ENCODE peak calls at places on chromosomes 3 and 15, in ten cellular contexts. One of them, this sample, is unnamed.

GRCh38 chr15:95972136-95972553 is 358.4 kb upstream of the NR2F2 start:
- DNase-seq in A549: no peak
- DNase-seq in stomach: no peak
- DNase-seq in ovary: peak; percentile 65
- DNase-seq in upper lobe of left lung: no peak
- DNase-seq in transverse colon: no peak
- DNase-seq in HepG2: no peak
- DNase-seq in GM12878: no peak
- DNase-seq in suprapubic skin: no peak
- DNase-seq in SK-N-SH: no peak
- DNase-seq in this sample: no peak

GRCh38 chr15:93231994-93232393 is 143.0 kb upstream of the RGMA start:
- DNase-seq in GM12878: no peak
- DNase-seq in transverse colon: no peak
- DNase-seq in SK-N-SH: no peak
- DNase-seq in stomach: no peak
- DNase-seq in HepG2: no peak
- DNase-seq in A549: no peak
- DNase-seq in suprapubic skin: no peak
- DNase-seq in ovary: no peak
- DNase-seq in upper lobe of left lung: no peak
- DNase-seq in this sample: no peak

GRCh38 chr3:13427662-13428603 is 7.8 kb upstream of the NUP210 start:
- DNase-seq in upper lobe of left lung: no peak
- DNase-seq in suprapubic skin: no peak
- DNase-seq in transverse colon: no peak
- DNase-seq in SK-N-SH: no peak
- DNase-seq in GM12878: no peak
- DNase-seq in ovary: no peak
- DNase-seq in stomach: no peak
- DNase-seq in A549: no peak
- DNase-seq in HepG2: no peak
- DNase-seq in this sample: no peak

GRCh38 chr3:50885491-50885890 is 210.8 kb downstream of the DOCK3 start:
- DNase-seq in ovary: no peak
- DNase-seq in HepG2: peak; percentile 6
- DNase-seq in upper lobe of left lung: no peak
- DNase-seq in transverse colon: no peak
- DNase-seq in A549: no peak
- DNase-seq in suprapubic skin: no peak
- DNase-seq in SK-N-SH: peak; percentile 4
- DNase-seq in stomach: no peak
- DNase-seq in GM12878: no peak
- DNase-seq in this sample: no peak

GRCh38 chr3:37040231-37040630 is 46.9 kb downstream of the MLH1 start:
- DNase-seq in stomach: no peak
- DNase-seq in A549: no peak
- DNase-seq in suprapubic skin: no peak
- DNase-seq in upper lobe of left lung: no peak
- DNase-seq in ovary: no peak
- DNase-seq in transverse colon: no peak
- DNase-seq in SK-N-SH: no peak
- DNase-seq in HepG2: no peak
- DNase-seq in GM12878: no peak
- DNase-seq in this sample: no peak

GRCh38 chr15:95884276-95884675 is 446.2 kb upstream of the NR2F2 start:
- DNase-seq in A549: no peak
- DNase-seq in stomach: no peak
- DNase-seq in upper lobe of left lung: no peak
- DNase-seq in ovary: no peak
- DNase-seq in suprapubic skin: no peak
- DNase-seq in transverse colon: no peak
- DNase-seq in SK-N-SH: no peak
- DNase-seq in HepG2: no peak
- DNase-seq in GM12878: no peak
- DNase-seq in this sample: no peak

GRCh38 chr3:87359025-87359424 is 82.6 kb upstream of the POU1F1 start:
- DNase-seq in GM12878: no peak
- DNase-seq in SK-N-SH: no peak
- DNase-seq in ovary: no peak
- DNase-seq in transverse colon: no peak
- DNase-seq in suprapubic skin: no peak
- DNase-seq in upper lobe of left lung: no peak
- DNase-seq in A549: no peak
- DNase-seq in stomach: no peak
- DNase-seq in HepG2: no peak
- DNase-seq in this sample: no peak

GRCh38 chr15:74893627-74894026 is 3.8 kb downstream of the MPI start:
- DNase-seq in A549: no peak
- DNase-seq in upper lobe of left lung: no peak
- DNase-seq in ovary: no peak
- DNase-seq in HepG2: no peak
- DNase-seq in suprapubic skin: no peak
- DNase-seq in SK-N-SH: no peak
- DNase-seq in transverse colon: no peak
- DNase-seq in stomach: no peak
- DNase-seq in GM12878: no peak
- DNase-seq in this sample: no peak

GRCh38 chr3:58628823-58629562 is 37.6 kb downstream of the FAM3D start:
- DNase-seq in HepG2: peak; percentile 10
- DNase-seq in stomach: no peak
- DNase-seq in suprapubic skin: no peak
- DNase-seq in ovary: peak; percentile 60
- DNase-seq in A549: no peak
- DNase-seq in SK-N-SH: peak; percentile 33
- DNase-seq in transverse colon: peak; percentile 52
- DNase-seq in upper lobe of left lung: no peak
- DNase-seq in GM12878: no peak
- DNase-seq in this sample: no peak

GRCh38 chr15:85587707-85588441 is 206.9 kb downstream of the KLHL25 start:
- DNase-seq in transverse colon: no peak
- DNase-seq in suprapubic skin: no peak
- DNase-seq in GM12878: no peak
- DNase-seq in HepG2: no peak
- DNase-seq in ovary: no peak
- DNase-seq in upper lobe of left lung: no peak
- DNase-seq in A549: no peak
- DNase-seq in stomach: no peak
- DNase-seq in SK-N-SH: no peak
- DNase-seq in this sample: no peak

GRCh38 chr3:164351126-164351525 is 727.2 kb downstream of the SI start:
- DNase-seq in HepG2: no peak
- DNase-seq in upper lobe of left lung: no peak
- DNase-seq in SK-N-SH: no peak
- DNase-seq in transverse colon: no peak
- DNase-seq in GM12878: no peak
- DNase-seq in stomach: no peak
- DNase-seq in ovary: no peak
- DNase-seq in A549: no peak
- DNase-seq in suprapubic skin: no peak
- DNase-seq in this sample: no peak

GRCh38 chr3:99485286-99485685 is 153.1 kb upstream of the COL8A1 start:
- DNase-seq in suprapubic skin: no peak
- DNase-seq in HepG2: no peak
- DNase-seq in SK-N-SH: no peak
- DNase-seq in A549: no peak
- DNase-seq in upper lobe of left lung: no peak
- DNase-seq in GM12878: no peak
- DNase-seq in transverse colon: no peak
- DNase-seq in stomach: no peak
- DNase-seq in ovary: no peak
- DNase-seq in this sample: no peak

GRCh38 chr15:82021021-82021420 is 24.8 kb downstream of the MEX3B start:
- DNase-seq in GM12878: no peak
- DNase-seq in HepG2: no peak
- DNase-seq in SK-N-SH: no peak
- DNase-seq in suprapubic skin: no peak
- DNase-seq in stomach: no peak
- DNase-seq in A549: no peak
- DNase-seq in transverse colon: no peak
- DNase-seq in upper lobe of left lung: no peak
- DNase-seq in ovary: no peak
- DNase-seq in this sample: no peak

GRCh38 chr3:8639585-8639984 is 5.0 kb downstream of the SSUH2 start:
- DNase-seq in A549: no peak
- DNase-seq in upper lobe of left lung: no peak
- DNase-seq in suprapubic skin: no peak
- DNase-seq in stomach: no peak
- DNase-seq in SK-N-SH: no peak
- DNase-seq in transverse colon: no peak
- DNase-seq in GM12878: no peak
- DNase-seq in HepG2: no peak
- DNase-seq in ovary: no peak
- DNase-seq in this sample: no peak

GRCh38 chr3:181727122-181728036 is 15.7 kb downstream of the SOX2 start:
- DNase-seq in transverse colon: no peak
- DNase-seq in upper lobe of left lung: peak; percentile 64
- DNase-seq in A549: no peak
- DNase-seq in SK-N-SH: no peak
- DNase-seq in GM12878: no peak
- DNase-seq in suprapubic skin: no peak
- DNase-seq in HepG2: no peak
- DNase-seq in stomach: peak; percentile 40
- DNase-seq in ovary: no peak
- DNase-seq in this sample: no peak

GRCh38 chr15:45326776-45327175 is 51.6 kb downstream of the GATM start:
- DNase-seq in stomach: no peak
- DNase-seq in ovary: no peak
- DNase-seq in transverse colon: no peak
- DNase-seq in HepG2: no peak
- DNase-seq in upper lobe of left lung: no peak
- DNase-seq in suprapubic skin: no peak
- DNase-seq in A549: no peak
- DNase-seq in GM12878: no peak
- DNase-seq in SK-N-SH: no peak
- DNase-seq in this sample: no peak

GRCh38 chr3:152977356-152977755 is 142.4 kb downstream of the P2RY1 start:
- DNase-seq in A549: no peak
- DNase-seq in GM12878: no peak
- DNase-seq in HepG2: no peak
- DNase-seq in transverse colon: no peak
- DNase-seq in stomach: no peak
- DNase-seq in upper lobe of left lung: no peak
- DNase-seq in ovary: no peak
- DNase-seq in suprapubic skin: no peak
- DNase-seq in SK-N-SH: no peak
- DNase-seq in this sample: no peak

GRCh38 chr15:62474771-62475124 is 309.7 kb upstream of the C2CD4B start:
- DNase-seq in ovary: no peak
- DNase-seq in upper lobe of left lung: no peak
- DNase-seq in transverse colon: no peak
- DNase-seq in suprapubic skin: no peak
- DNase-seq in stomach: no peak
- DNase-seq in GM12878: no peak
- DNase-seq in A549: no peak
- DNase-seq in SK-N-SH: no peak
- DNase-seq in HepG2: no peak
- DNase-seq in this sample: peak; percentile 47

GRCh38 chr3:102225407-102226132 is 209.2 kb upstream of the ZPLD1 start:
- DNase-seq in upper lobe of left lung: no peak
- DNase-seq in A549: peak; percentile 33
- DNase-seq in transverse colon: no peak
- DNase-seq in suprapubic skin: no peak
- DNase-seq in stomach: no peak
- DNase-seq in HepG2: peak; percentile 41
- DNase-seq in SK-N-SH: peak; percentile 44
- DNase-seq in ovary: no peak
- DNase-seq in GM12878: peak; percentile 42
- DNase-seq in this sample: no peak

DNA sequence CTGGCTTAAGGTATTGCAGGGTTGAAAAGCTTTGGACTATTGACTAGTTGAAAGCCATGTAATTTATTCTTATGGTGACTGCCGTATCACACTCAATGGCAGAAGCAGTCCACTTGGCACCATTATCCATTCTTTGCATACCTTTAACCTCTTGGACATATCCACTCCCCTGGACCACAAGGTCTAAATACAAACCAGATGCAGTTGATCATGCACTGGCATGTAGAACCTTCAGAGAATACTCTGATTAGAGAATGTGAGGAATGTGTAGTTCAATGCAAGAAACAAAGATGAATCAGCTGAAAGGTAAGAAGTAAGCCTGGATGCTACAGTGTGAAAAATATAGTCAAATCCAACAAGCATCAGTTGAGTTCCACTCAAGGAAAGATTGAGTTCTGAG is 93.1 kb downstream of the FRMD5 start:
- DNase-seq in upper lobe of left lung: no peak
- DNase-seq in suprapubic skin: no peak
- DNase-seq in GM12878: no peak
- DNase-seq in A549: no peak
- DNase-seq in ovary: no peak
- DNase-seq in HepG2: peak; percentile 25
- DNase-seq in SK-N-SH: no peak
- DNase-seq in stomach: no peak
- DNase-seq in transverse colon: no peak
- DNase-seq in this sample: no peak
- TF ChIP-seq EP300 in upper lobe of left lung: no peak
- TF ChIP-seq EP300 in suprapubic skin: no peak
- TF ChIP-seq EP300 in GM12878: no peak
- TF ChIP-seq EP300 in A549: no peak
- TF ChIP-seq EP300 in ovary: no peak
- TF ChIP-seq EP300 in HepG2: no peak
- TF ChIP-seq EP300 in SK-N-SH: peak; percentile 97
- TF ChIP-seq EP300 in stomach: no peak
- TF ChIP-seq EP300 in transverse colon: no peak
- TF ChIP-seq EP300 in this sample: no peak

GRCh38 chr3:196524527-196524926 is 9.4 kb upstream of the SMCO1 start:
- DNase-seq in suprapubic skin: no peak
- DNase-seq in SK-N-SH: no peak
- DNase-seq in A549: no peak
- DNase-seq in stomach: no peak
- DNase-seq in ovary: no peak
- DNase-seq in upper lobe of left lung: no peak
- DNase-seq in HepG2: no peak
- DNase-seq in GM12878: no peak
- DNase-seq in transverse colon: no peak
- DNase-seq in this sample: no peak
- TF ChIP-seq CTCF in suprapubic skin: no peak
- TF ChIP-seq CTCF in SK-N-SH: peak; percentile 30
- TF ChIP-seq CTCF in A549: no peak
- TF ChIP-seq CTCF in stomach: no peak
- TF ChIP-seq CTCF in ovary: no peak
- TF ChIP-seq CTCF in upper lobe of left lung: no peak
- TF ChIP-seq CTCF in HepG2: peak; percentile 47
- TF ChIP-seq CTCF in GM12878: no peak
- TF ChIP-seq CTCF in transverse colon: no peak
- TF ChIP-seq CTCF in this sample: no peak

GRCh38 chr15:35698331-35698730 is 152.4 kb upstream of the DPH6 start:
- DNase-seq in GM12878: no peak
- DNase-seq in A549: no peak
- DNase-seq in HepG2: no peak
- DNase-seq in transverse colon: no peak
- DNase-seq in upper lobe of left lung: no peak
- DNase-seq in stomach: no peak
- DNase-seq in suprapubic skin: no peak
- DNase-seq in SK-N-SH: no peak
- DNase-seq in ovary: no peak
- DNase-seq in this sample: no peak
- H3K27ac ChIP-seq in GM12878: no peak overlapping the region
- H3K27ac ChIP-seq in A549: peak overlapping the region; percentile 10
- H3K27ac ChIP-seq in HepG2: no peak overlapping the region
- H3K27ac ChIP-seq in transverse colon: no peak overlapping the region
- H3K27ac ChIP-seq in upper lobe of left lung: no peak overlapping the region
- H3K27ac ChIP-seq in stomach: no peak overlapping the region
- H3K27ac ChIP-seq in suprapubic skin: no peak overlapping the region
- H3K27ac ChIP-seq in SK-N-SH: peak overlapping the region; percentile 34
- H3K27ac ChIP-seq in ovary: no peak overlapping the region
- H3K27ac ChIP-seq in this sample: no peak overlapping the region

GRCh38 chr15:77653832-77654480 is 21.2 kb upstream of the LINGO1 start:
- DNase-seq in GM12878: no peak
- DNase-seq in SK-N-SH: no peak
- DNase-seq in ovary: no peak
- DNase-seq in HepG2: no peak
- DNase-seq in suprapubic skin: no peak
- DNase-seq in stomach: no peak
- DNase-seq in transverse colon: no peak
- DNase-seq in A549: no peak
- DNase-seq in upper lobe of left lung: no peak
- DNase-seq in this sample: no peak
- TF ChIP-seq EP300 in GM12878: no peak
- TF ChIP-seq EP300 in SK-N-SH: no peak
- TF ChIP-seq EP300 in ovary: no peak
- TF ChIP-seq EP300 in HepG2: no peak
- TF ChIP-seq EP300 in suprapubic skin: no peak
- TF ChIP-seq EP300 in stomach: no peak
- TF ChIP-seq EP300 in transverse colon: no peak
- TF ChIP-seq EP300 in A549: no peak
- TF ChIP-seq EP300 in upper lobe of left lung: no peak
- TF ChIP-seq EP300 in this sample: no peak